ENCODE peak calls at places on chromosome 15, in nine cellular contexts. G is NCI-H1930; V is central memory CD4-positive, alpha-beta T cell; P is GM20000; F is effector CD4-positive, alpha-beta T cell; S is activated CD4-positive, alpha-beta T cell treated with anti-CD3 and anti-CD28 coated beads, Interleukin-2, amount 50 U/mL, for 24 hours; C is EL; H is activated T-helper 1 cell treated with Interleukin-2 at 50 U/mL for 16 hours; E is stimulated activated CD4-positive, alpha-beta T cell treated with anti-CD3 and anti-CD28 coated beads, TNF-alpha, amount 100 ng/mL, for 1 hour. N is an unnamed sample.

GRCh38 chr15:33852570-33852969 is 115.7 kb upstream of the CHRM5 start:
- DNase-seq in E (no peak), H (no peak), V (no peak), G (no peak), F (no peak), S (no peak), C (peak; percentile 75), P (no peak), N (no peak)

GRCh38 chr15:74302821-74303359 is 64.6 kb downstream of the CYP11A1 start:
- DNase-seq in C (no peak), E (no peak), F (peak; percentile 10), V (no peak), P (peak; percentile 73), G (no peak), H (no peak), S (no peak), N (no peak)

GRCh38 chr15:101664303-101664913 is 12.2 kb upstream of the TM2D3 start:
- DNase-seq in P (no peak), G (no peak), F (no peak), V (no peak), E (no peak), S (no peak), H (no peak), C (no peak), N (no peak)

GRCh38 chr15:87672309-87672897 is 584.1 kb downstream of the NTRK3 start:
- DNase-seq in P (no peak), E (no peak), S (no peak), G (no peak), F (no peak), C (peak; percentile 61), H (no peak), V (no peak), N (no peak)

GRCh38 chr15:58771621-58772235 is 626 bp downstream of the MINDY2 start:
- DNase-seq in H (no peak), P (peak; percentile 32), S (peak; percentile 4), V (peak; percentile 13), C (peak; percentile 18), E (no peak), G (no peak), F (no peak), N (no peak)

GRCh38 chr15:45180201-45180600 is 7.6 kb downstream of the SHF start:
- DNase-seq in G (no peak), F (no peak), V (no peak), H (no peak), S (no peak), C (no peak), E (no peak), P (no peak), N (no peak)

GRCh38 chr15:69830425-69830824 is 267.3 kb downstream of the TLE3 start:
- DNase-seq in G (no peak), F (no peak), C (no peak), S (no peak), E (no peak), P (no peak), H (no peak), V (no peak), N (no peak)

GRCh38 chr15:56390739-56391267 is 25.6 kb downstream of the TEX9 start:
- DNase-seq in F (no peak), C (peak; percentile 30), G (no peak), H (no peak), S (no peak), P (no peak), E (no peak), V (no peak), N (no peak)

GRCh38 chr15:34271493-34271892 is 46.7 kb downstream of the EMC4 start:
- DNase-seq in S (no peak), C (peak; percentile 50), P (no peak), F (no peak), H (no peak), E (no peak), G (no peak), V (no peak), N (no peak)

GRCh38 chr15:80654299-80654698 is 40.8 kb upstream of the ABHD17C start:
- DNase-seq in G (no peak), C (no peak), P (no peak), H (no peak), S (no peak), F (no peak), E (no peak), V (no peak), N (no peak)

GRCh38 chr15:53586815-53587214 is 172.6 kb downstream of the WDR72 start:
- DNase-seq in E (no peak), P (peak; percentile 11), C (no peak), V (no peak), F (no peak), S (no peak), G (no peak), H (no peak), N (no peak)

GRCh38 chr15:63236272-63236671 is 41.1 kb upstream of the APH1B start:
- DNase-seq in P (no peak), G (no peak), V (no peak), H (no peak), F (no peak), S (no peak), C (peak; percentile 82), E (no peak), N (no peak)

GRCh38 chr15:60548101-60548500 is 69.2 kb upstream of the ICE2 start:
- DNase-seq in C (no peak), H (no peak), F (no peak), E (no peak), S (no peak), V (peak; percentile 54), G (no peak), P (peak; percentile 61), N (no peak)

GRCh38 chr15:87712211-87712610 is 544.3 kb downstream of the NTRK3 start:
- DNase-seq in E (no peak), V (no peak), F (no peak), S (no peak), P (no peak), C (no peak), H (no peak), G (no peak), N (no peak)

GRCh38 chr15:68217341-68217740 is 12.2 kb downstream of the CLN6 start:
- DNase-seq in H (no peak), V (no peak), G (no peak), S (no peak), F (no peak), P (no peak), E (no peak), C (no peak), N (no peak)

GRCh38 chr15:89936051-89936792 is 23.5 kb upstream of the ARPIN start:
- DNase-seq in V (peak; percentile 36), F (no peak), E (no peak), S (no peak), C (no peak), P (no peak), H (no peak), G (no peak), N (no peak)

GRCh38 chr15:42723068-42723467 is 13.9 kb downstream of the CDAN1 start:
- DNase-seq in H (no peak), E (no peak), G (no peak), S (no peak), P (no peak), C (no peak), F (no peak), V (no peak), N (no peak)

N was measured in right atrium auricular region.